ENCODE peak calls at places on chromosomes 5 and 9, in nine cellular contexts. Q is tibial nerve; S is heart left ventricle; F is caudate nucleus; O is sigmoid colon; K is uterus; X is CD8-positive, alpha-beta T cell; P is CD4-positive, CD25-positive, alpha-beta regulatory T cell; R is lower lobe of right lung. L is an unnamed sample.

GRCh38 chr9:105690742-105691141 is 3.6 kb upstream of the TMEM38B start:
- DNase-seq in F (no peak), K (no peak), R (no peak), X (no peak), Q (no peak), O (no peak), P (no peak), S (no peak), L (no peak)

GRCh38 chr5:91293131-91293530 is 90.0 kb downstream of the ARRDC3 start:
- DNase-seq in O (no peak), P (no peak), X (no peak), Q (no peak), R (no peak), F (no peak), K (no peak), S (no peak), L (no peak)

GRCh38 chr9:77807846-77808749 is 160.0 kb upstream of the GNA14 start:
- DNase-seq in F (no peak), R (no peak), X (no peak), Q (no peak), O (no peak), P (no peak), S (no peak), K (no peak), L (no peak)

GRCh38 chr9:13082796-13083195 is 196.7 kb downstream of the MPDZ start:
- DNase-seq in R (no peak), Q (no peak), S (no peak), P (no peak), K (no peak), O (no peak), X (no peak), F (no peak), L (no peak)

GRCh38 chr5:169161022-169161680 is 139.8 kb downstream of the SLIT3 start:
- DNase-seq in F (no peak), P (no peak), S (peak), O (peak), K (peak), Q (peak), R (no peak), X (no peak), L (no peak)

GRCh38 chr5:154444559-154445421 is 1.0 kb upstream of the SAP30L start:
- DNase-seq in S (no peak), Q (peak), P (no peak), F (no peak), X (peak), O (no peak), K (no peak), R (no peak), L (no peak)

GRCh38 chr5:66306844-66307315 is 162.8 kb downstream of the SREK1 start:
- DNase-seq in R (no peak), F (no peak), Q (no peak), O (no peak), X (no peak), K (no peak), P (no peak), S (peak), L (no peak)

GRCh38 chr9:14627513-14627912 is 65.7 kb downstream of the ZDHHC21 start:
- DNase-seq in R (no peak), Q (no peak), K (no peak), X (no peak), S (no peak), O (no peak), P (no peak), F (no peak), L (no peak)

GRCh38 chr5:133688386-133688785 is 76.0 kb upstream of the FSTL4 start:
- DNase-seq in R (no peak), S (no peak), X (no peak), Q (no peak), F (no peak), K (no peak), P (no peak), O (no peak), L (no peak)

GRCh38 chr5:35668320-35668719 is 50.7 kb downstream of the SPEF2 start:
- DNase-seq in R (no peak), X (no peak), P (no peak), O (no peak), F (no peak), S (no peak), Q (no peak), K (no peak), L (no peak)

GRCh38 chr9:38620483-38621433 is at the start of gene ANKRD18A:
- DNase-seq in Q (no peak), O (peak), F (peak), S (peak), X (peak), P (peak), R (peak), K (peak), L (peak)

GRCh38 chr9:33449715-33450114 is 2.3 kb upstream of the AQP3 start:
- DNase-seq in R (no peak), P (no peak), K (no peak), F (no peak), X (no peak), O (no peak), S (no peak), Q (no peak), L (no peak)

GRCh38 chr9:14710804-14711203 is 11.7 kb downstream of the CER1 start:
- DNase-seq in F (no peak), R (no peak), S (no peak), X (no peak), O (no peak), K (no peak), P (no peak), Q (no peak), L (no peak)

GRCh38 chr5:89991592-89991991 is 418.0 kb downstream of the CETN3 start:
- DNase-seq in O (no peak), P (no peak), F (no peak), R (no peak), S (no peak), K (no peak), X (no peak), Q (no peak), L (no peak)

GRCh38 chr9:130870491-130871381 is 25.9 kb downstream of the QRFP start:
- DNase-seq in S (peak), Q (no peak), K (no peak), P (no peak), X (no peak), F (no peak), O (no peak), R (no peak), L (no peak)

GRCh38 chr5:79754865-79755555 is 65.4 kb downstream of the CMYA5 start:
- DNase-seq in X (no peak), F (no peak), P (no peak), R (no peak), K (no peak), Q (no peak), O (no peak), S (no peak), L (no peak)

GRCh38 chr9:120440791-120441190 is 139.2 kb downstream of the CDK5RAP2 start:
- DNase-seq in S (no peak), X (no peak), P (no peak), R (no peak), K (no peak), F (no peak), Q (no peak), O (no peak), L (no peak)

DNA sequence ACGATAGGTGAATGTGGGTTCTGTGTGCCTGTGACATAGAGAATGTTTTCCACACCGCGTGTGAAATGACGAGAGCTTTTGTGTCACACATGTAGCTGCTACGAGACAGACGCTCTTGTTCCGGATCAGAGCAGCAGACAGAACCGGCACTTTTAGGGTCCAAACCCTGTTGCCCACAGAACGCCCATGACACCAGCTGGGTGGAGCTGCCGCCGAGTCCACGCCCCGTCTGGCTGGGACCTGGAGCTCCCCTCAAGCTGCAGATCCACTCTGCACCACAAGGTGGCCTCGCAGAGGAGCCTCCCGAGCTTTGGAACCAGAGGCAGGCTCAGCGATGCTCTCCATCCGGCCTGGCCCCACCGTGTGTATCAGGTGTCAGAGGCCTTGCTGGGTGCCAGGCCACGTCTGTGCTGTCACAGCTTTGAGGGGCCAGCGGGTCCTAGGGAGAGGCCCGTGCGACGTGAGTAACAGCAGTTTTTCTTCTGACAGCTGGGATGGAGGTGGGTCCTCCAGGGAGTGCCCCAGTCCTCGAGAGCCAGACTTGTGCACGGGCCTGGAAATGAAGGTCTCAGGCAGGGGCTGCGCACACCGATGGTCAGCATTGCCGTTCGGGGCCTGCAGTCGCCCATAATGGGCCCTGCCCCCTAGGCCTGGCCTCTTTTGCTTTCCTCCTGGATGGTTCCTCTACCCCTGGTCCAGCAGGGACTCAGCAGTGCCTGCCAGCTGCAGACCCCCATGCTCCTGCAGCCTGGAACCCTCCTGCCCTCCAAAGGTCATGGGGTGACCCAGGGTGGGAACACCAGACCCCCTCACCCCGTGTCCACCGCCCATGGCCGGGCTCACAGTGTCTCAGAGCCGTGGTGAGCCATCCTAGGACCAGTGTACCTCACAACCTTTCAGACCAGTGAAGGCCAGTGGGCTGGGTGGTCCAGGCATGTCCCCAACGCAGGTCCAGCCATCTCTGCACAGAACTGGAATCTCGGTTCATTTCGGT is 2.5 kb upstream of the LRRC14B start:
- DNase-seq in R (peak), F (peak), Q (peak), P (peak), X (peak), S (peak), O (peak), K (peak), L (peak)
- H3K27ac ChIP-seq in R (no peak), F (no peak), Q (no peak), P (no peak), X (no peak), S (peak), O (no peak), K (no peak), L (no peak)

GRCh38 chr5:159094745-159095144 is 5.0 kb downstream of the EBF1 start:
- DNase-seq in X (peak), K (peak), P (no peak), O (peak), S (peak), F (no peak), R (peak), Q (peak), L (no peak)
- H3K27ac ChIP-seq in X (no peak), K (peak), P (no peak), O (peak), S (peak), F (no peak), R (no peak), Q (peak), L (no peak)

GRCh38 chr5:6432206-6432605 is 16.5 kb upstream of the UBE2QL1 start:
- DNase-seq in P (no peak), R (no peak), X (peak), K (no peak), O (no peak), F (no peak), Q (no peak), S (no peak), L (no peak)
- H3K27ac ChIP-seq in P (no peak), R (no peak), X (no peak), K (no peak), O (no peak), F (no peak), Q (no peak), S (peak), L (no peak)

GRCh38 chr9:653421-653820 is 188.1 kb upstream of the DMRT1 start:
- DNase-seq in K (no peak), X (no peak), Q (no peak), S (no peak), P (no peak), F (no peak), R (no peak), O (no peak), L (no peak)

GRCh38 chr9:652896-653295 is 188.6 kb upstream of the DMRT1 start:
- DNase-seq in K (no peak), R (no peak), F (no peak), Q (peak), X (no peak), S (peak), P (no peak), O (peak), L (no peak)

GRCh38 chr9:651372-651771 is 190.1 kb upstream of the DMRT1 start:
- DNase-seq in X (no peak), P (no peak), K (no peak), R (no peak), Q (no peak), F (no peak), S (no peak), O (no peak), L (no peak)

GRCh38 chr9:655875-656274 is 185.6 kb upstream of the DMRT1 start:
- DNase-seq in K (peak), X (no peak), P (no peak), R (peak), S (peak), F (no peak), O (peak), Q (peak), L (no peak)

GRCh38 chr9:653856-654387 is 187.6 kb upstream of the DMRT1 start:
- DNase-seq in R (no peak), Q (no peak), P (no peak), X (no peak), F (no peak), O (no peak), K (no peak), S (no peak), L (no peak)
- H3K27ac ChIP-seq in R (no peak), Q (no peak), P (no peak), X (no peak), F (peak), O (no peak), K (no peak), S (peak), L (no peak)

GRCh38 chr9:128285033-128285784 is 9.1 kb downstream of the SWI5 start:
- DNase-seq in R (no peak), S (no peak), K (no peak), O (no peak), X (no peak), Q (no peak), P (no peak), F (no peak), L (no peak)

GRCh38 chr9:128280084-128280622 is 4.1 kb downstream of the SWI5 start:
- DNase-seq in X (no peak), S (no peak), P (no peak), O (no peak), K (no peak), Q (no peak), R (no peak), F (no peak), L (no peak)

GRCh38 chr9:128286435-128286834 is 10.4 kb downstream of the SWI5 start:
- DNase-seq in F (peak), S (peak), O (no peak), X (no peak), Q (no peak), K (no peak), P (no peak), R (no peak), L (no peak)

GRCh38 chr9:128276574-128277270 is 646 bp downstream of the SWI5 start:
- DNase-seq in F (no peak), K (peak), Q (peak), O (peak), S (peak), R (no peak), X (no peak), P (no peak), L (no peak)

GRCh38 chr9:128282500-128282899 is 6.4 kb downstream of the SWI5 start:
- DNase-seq in Q (no peak), P (no peak), S (no peak), X (no peak), F (no peak), R (no peak), O (no peak), K (no peak), L (no peak)
- H3K27ac ChIP-seq in Q (no peak), P (no peak), S (no peak), X (no peak), F (no peak), R (no peak), O (no peak), K (no peak), L (no peak)